ENCODE peak calls at places on chromosomes 1 and 21, in seven cellular contexts. One of them, this sample, is unnamed.
A peak's percentile ranks its signal among the peaks of the same experiment; 100 is the strongest.

GRCh38 chr1:162678439-162678838 is 46.2 kb downstream of the DDR2 start:
- DNase-seq in brain microvascular endothelial cell: peak; percentile 52
- DNase-seq in fibroblast of the aortic adventitia: peak; percentile 87
- DNase-seq in NCI-H1105: no peak
- DNase-seq in uterus: peak; percentile 51
- DNase-seq in left colon: no peak
- DNase-seq in activated naive CD4-positive, alpha-beta T cell: no peak
- DNase-seq in this sample: no peak

GRCh38 chr1:93701619-93702018 is 20.0 kb upstream of the BCAR3 start:
- DNase-seq in brain microvascular endothelial cell: peak; percentile 95
- DNase-seq in fibroblast of the aortic adventitia: peak; percentile 92
- DNase-seq in NCI-H1105: no peak
- DNase-seq in uterus: no peak
- DNase-seq in left colon: no peak
- DNase-seq in activated naive CD4-positive, alpha-beta T cell: no peak
- DNase-seq in this sample: no peak

GRCh38 chr1:205512059-205513045 is 7.9 kb downstream of the CDK18 start:
- DNase-seq in brain microvascular endothelial cell: no peak
- DNase-seq in fibroblast of the aortic adventitia: peak; percentile 24
- DNase-seq in NCI-H1105: no peak
- DNase-seq in uterus: peak; percentile 43
- DNase-seq in left colon: no peak
- DNase-seq in activated naive CD4-positive, alpha-beta T cell: no peak
- DNase-seq in this sample: no peak

GRCh38 chr1:111834956-111835355 is 79.3 kb downstream of the DDX20 start:
- DNase-seq in brain microvascular endothelial cell: no peak
- DNase-seq in fibroblast of the aortic adventitia: no peak
- DNase-seq in NCI-H1105: no peak
- DNase-seq in uterus: no peak
- DNase-seq in left colon: no peak
- DNase-seq in activated naive CD4-positive, alpha-beta T cell: no peak
- DNase-seq in this sample: no peak

GRCh38 chr1:169020684-169021083 is 85.8 kb upstream of the ATP1B1 start:
- DNase-seq in brain microvascular endothelial cell: no peak
- DNase-seq in fibroblast of the aortic adventitia: no peak
- DNase-seq in NCI-H1105: no peak
- DNase-seq in uterus: no peak
- DNase-seq in left colon: no peak
- DNase-seq in activated naive CD4-positive, alpha-beta T cell: no peak
- DNase-seq in this sample: no peak

GRCh38 chr1:99361406-99361805 is 97.1 kb downstream of the PLPPR4 start:
- DNase-seq in brain microvascular endothelial cell: no peak
- DNase-seq in fibroblast of the aortic adventitia: no peak
- DNase-seq in NCI-H1105: no peak
- DNase-seq in uterus: no peak
- DNase-seq in left colon: no peak
- DNase-seq in activated naive CD4-positive, alpha-beta T cell: no peak
- DNase-seq in this sample: no peak

GRCh38 chr1:163072658-163073057 is 3.5 kb downstream of the RGS4 start:
- DNase-seq in brain microvascular endothelial cell: no peak
- DNase-seq in fibroblast of the aortic adventitia: peak; percentile 69
- DNase-seq in NCI-H1105: no peak
- DNase-seq in uterus: no peak
- DNase-seq in left colon: no peak
- DNase-seq in activated naive CD4-positive, alpha-beta T cell: no peak
- DNase-seq in this sample: no peak

GRCh38 chr1:79531790-79532189 is 525.3 kb upstream of the ADGRL4 start:
- DNase-seq in brain microvascular endothelial cell: no peak
- DNase-seq in fibroblast of the aortic adventitia: no peak
- DNase-seq in NCI-H1105: no peak
- DNase-seq in uterus: no peak
- DNase-seq in left colon: no peak
- DNase-seq in activated naive CD4-positive, alpha-beta T cell: no peak
- DNase-seq in this sample: no peak

GRCh38 chr1:85464497-85465098 is 361 bp downstream of the DDAH1 start:
- DNase-seq in brain microvascular endothelial cell: peak; percentile 66
- DNase-seq in fibroblast of the aortic adventitia: peak; percentile 66
- DNase-seq in NCI-H1105: peak; percentile 45
- DNase-seq in uterus: peak; percentile 68
- DNase-seq in left colon: peak; percentile 78
- DNase-seq in activated naive CD4-positive, alpha-beta T cell: no peak
- DNase-seq in this sample: peak; percentile 39

GRCh38 chr1:71224958-71225357 is 144.1 kb upstream of the ZRANB2 start:
- DNase-seq in brain microvascular endothelial cell: no peak
- DNase-seq in fibroblast of the aortic adventitia: no peak
- DNase-seq in NCI-H1105: no peak
- DNase-seq in uterus: no peak
- DNase-seq in left colon: no peak
- DNase-seq in activated naive CD4-positive, alpha-beta T cell: no peak
- DNase-seq in this sample: no peak

GRCh38 chr1:95953005-95953404 is 719.0 kb downstream of the RWDD3 start:
- DNase-seq in brain microvascular endothelial cell: no peak
- DNase-seq in fibroblast of the aortic adventitia: peak; percentile 11
- DNase-seq in NCI-H1105: no peak
- DNase-seq in uterus: no peak
- DNase-seq in left colon: no peak
- DNase-seq in activated naive CD4-positive, alpha-beta T cell: no peak
- DNase-seq in this sample: no peak

GRCh38 chr1:91120915-91121314 is 99.1 kb upstream of the ZNF644 start:
- DNase-seq in brain microvascular endothelial cell: no peak
- DNase-seq in fibroblast of the aortic adventitia: no peak
- DNase-seq in NCI-H1105: no peak
- DNase-seq in uterus: no peak
- DNase-seq in left colon: no peak
- DNase-seq in activated naive CD4-positive, alpha-beta T cell: no peak
- DNase-seq in this sample: no peak

GRCh38 chr1:51295926-51296325 is 34.4 kb downstream of the TTC39A start:
- DNase-seq in brain microvascular endothelial cell: no peak
- DNase-seq in fibroblast of the aortic adventitia: no peak
- DNase-seq in NCI-H1105: no peak
- DNase-seq in uterus: no peak
- DNase-seq in left colon: no peak
- DNase-seq in activated naive CD4-positive, alpha-beta T cell: no peak
- DNase-seq in this sample: no peak

GRCh38 chr1:24189528-24189927 is 2.4 kb upstream of the IFNLR1 start:
- DNase-seq in brain microvascular endothelial cell: no peak
- DNase-seq in fibroblast of the aortic adventitia: no peak
- DNase-seq in NCI-H1105: no peak
- DNase-seq in uterus: no peak
- DNase-seq in left colon: no peak
- DNase-seq in activated naive CD4-positive, alpha-beta T cell: no peak
- DNase-seq in this sample: no peak

GRCh38 chr21:22342855-22343254 is 1344.6 kb downstream of the NCAM2 start:
- DNase-seq in brain microvascular endothelial cell: no peak
- DNase-seq in fibroblast of the aortic adventitia: no peak
- DNase-seq in NCI-H1105: peak; percentile 19
- DNase-seq in uterus: no peak
- DNase-seq in left colon: no peak
- DNase-seq in activated naive CD4-positive, alpha-beta T cell: no peak
- DNase-seq in this sample: no peak

GRCh38 chr21:29829514-29830255 is 110.1 kb downstream of the GRIK1 start:
- DNase-seq in brain microvascular endothelial cell: no peak
- DNase-seq in fibroblast of the aortic adventitia: peak; percentile 25
- DNase-seq in NCI-H1105: no peak
- DNase-seq in uterus: no peak
- DNase-seq in left colon: no peak
- DNase-seq in activated naive CD4-positive, alpha-beta T cell: no peak
- DNase-seq in this sample: no peak

GRCh38 chr1:227140376-227140775 is 177.9 kb downstream of the CDC42BPA start:
- DNase-seq in brain microvascular endothelial cell: no peak
- DNase-seq in fibroblast of the aortic adventitia: no peak
- DNase-seq in NCI-H1105: no peak
- DNase-seq in uterus: no peak
- DNase-seq in left colon: no peak
- DNase-seq in activated naive CD4-positive, alpha-beta T cell: no peak
- DNase-seq in this sample: no peak

GRCh38 chr1:119139393-119139792 is 1.1 kb downstream of the WARS2 start:
- DNase-seq in brain microvascular endothelial cell: no peak
- DNase-seq in fibroblast of the aortic adventitia: no peak
- DNase-seq in NCI-H1105: no peak
- DNase-seq in uterus: no peak
- DNase-seq in left colon: no peak
- DNase-seq in activated naive CD4-positive, alpha-beta T cell: no peak
- DNase-seq in this sample: no peak

GRCh38 chr1:47235280-47235679 is 3.3 kb upstream of the TAL1 start:
- DNase-seq in brain microvascular endothelial cell: no peak
- DNase-seq in fibroblast of the aortic adventitia: no peak
- DNase-seq in NCI-H1105: no peak
- DNase-seq in uterus: no peak
- DNase-seq in left colon: no peak
- DNase-seq in activated naive CD4-positive, alpha-beta T cell: no peak
- DNase-seq in this sample: no peak

GRCh38 chr1:220696226-220696862 is 6.2 kb downstream of the C1orf115 start:
- DNase-seq in brain microvascular endothelial cell: no peak
- DNase-seq in fibroblast of the aortic adventitia: no peak
- DNase-seq in NCI-H1105: no peak
- DNase-seq in uterus: no peak
- DNase-seq in left colon: no peak
- DNase-seq in activated naive CD4-positive, alpha-beta T cell: no peak
- DNase-seq in this sample: no peak

GRCh38 chr1:40633563-40634376 is 31.7 kb downstream of the RIMS3 start:
- DNase-seq in brain microvascular endothelial cell: no peak
- DNase-seq in fibroblast of the aortic adventitia: no peak
- DNase-seq in NCI-H1105: no peak
- DNase-seq in uterus: peak; percentile 48
- DNase-seq in left colon: peak; percentile 22
- DNase-seq in activated naive CD4-positive, alpha-beta T cell: no peak
- DNase-seq in this sample: no peak

GRCh38 chr1:10943041-10943440 is 69.4 kb upstream of the TARDBP start:
- DNase-seq in brain microvascular endothelial cell: no peak
- DNase-seq in fibroblast of the aortic adventitia: no peak
- DNase-seq in NCI-H1105: no peak
- DNase-seq in uterus: no peak
- DNase-seq in left colon: no peak
- DNase-seq in activated naive CD4-positive, alpha-beta T cell: no peak
- DNase-seq in this sample: no peak

GRCh38 chr1:50605186-50605875 is 182.1 kb upstream of the DMRTA2 start:
- DNase-seq in brain microvascular endothelial cell: peak; percentile 63
- DNase-seq in fibroblast of the aortic adventitia: peak; percentile 59
- DNase-seq in NCI-H1105: peak; percentile 42
- DNase-seq in uterus: no peak
- DNase-seq in left colon: no peak
- DNase-seq in activated naive CD4-positive, alpha-beta T cell: no peak
- DNase-seq in this sample: no peak

GRCh38 chr21:43928230-43928607 is 63.2 kb downstream of the AGPAT3 start:
- DNase-seq in brain microvascular endothelial cell: no peak
- DNase-seq in fibroblast of the aortic adventitia: no peak
- DNase-seq in NCI-H1105: no peak
- DNase-seq in uterus: no peak
- DNase-seq in left colon: no peak
- DNase-seq in activated naive CD4-positive, alpha-beta T cell: no peak
- DNase-seq in this sample: no peak

GRCh38 chr1:1001057-1001630 is 1.2 kb upstream of the HES4 start:
- DNase-seq in brain microvascular endothelial cell: no peak
- DNase-seq in fibroblast of the aortic adventitia: no peak
- DNase-seq in NCI-H1105: no peak
- DNase-seq in uterus: peak; percentile 34
- DNase-seq in left colon: peak; percentile 38
- DNase-seq in activated naive CD4-positive, alpha-beta T cell: no peak
- DNase-seq in this sample: no peak

GRCh38 chr1:50257029-50257428 is 148.3 kb downstream of the ELAVL4 start:
- DNase-seq in brain microvascular endothelial cell: no peak
- DNase-seq in fibroblast of the aortic adventitia: no peak
- DNase-seq in NCI-H1105: no peak
- DNase-seq in uterus: no peak
- DNase-seq in left colon: no peak
- DNase-seq in activated naive CD4-positive, alpha-beta T cell: no peak
- DNase-seq in this sample: no peak

GRCh38 chr1:54464031-54464476 is 57.9 kb upstream of the SSBP3 start:
- DNase-seq in brain microvascular endothelial cell: no peak
- DNase-seq in fibroblast of the aortic adventitia: no peak
- DNase-seq in NCI-H1105: no peak
- DNase-seq in uterus: no peak
- DNase-seq in left colon: no peak
- DNase-seq in activated naive CD4-positive, alpha-beta T cell: no peak
- DNase-seq in this sample: no peak

GRCh38 chr1:7967206-7967605 is 5.7 kb downstream of the PARK7 start:
- DNase-seq in brain microvascular endothelial cell: no peak
- DNase-seq in fibroblast of the aortic adventitia: no peak
- DNase-seq in NCI-H1105: peak; percentile 47
- DNase-seq in uterus: no peak
- DNase-seq in left colon: no peak
- DNase-seq in activated naive CD4-positive, alpha-beta T cell: no peak
- DNase-seq in this sample: no peak

GRCh38 chr1:168405931-168406330 is 125.3 kb downstream of the TBX19 start:
- DNase-seq in brain microvascular endothelial cell: no peak
- DNase-seq in fibroblast of the aortic adventitia: peak; percentile 77
- DNase-seq in NCI-H1105: no peak
- DNase-seq in uterus: no peak
- DNase-seq in left colon: no peak
- DNase-seq in activated naive CD4-positive, alpha-beta T cell: no peak
- DNase-seq in this sample: no peak

GRCh38 chr1:150971583-150972416 is 2.8 kb downstream of the CERS2 start:
- DNase-seq in brain microvascular endothelial cell: no peak
- DNase-seq in fibroblast of the aortic adventitia: no peak
- DNase-seq in NCI-H1105: no peak
- DNase-seq in uterus: no peak
- DNase-seq in left colon: no peak
- DNase-seq in activated naive CD4-positive, alpha-beta T cell: no peak
- DNase-seq in this sample: no peak

This sample was measured in GM12891.